ENCODE peak calls at places on chromosomes 5 and 9, in seven cellular contexts. R is GM12878, U is A549, V is HepG2, K is HCT116, P is H1, D is K562. C is an unnamed sample.

GRCh38 chr5:140575309-140575708 is 10.7 kb downstream of the SLC35A4 start:
- DNase-seq in U (no peak), R (no peak), K (peak), P (no peak), D (peak), V (peak), C (peak)

GRCh38 chr5:120567066-120567465 is 103.0 kb downstream of the PRR16 start:
- DNase-seq in U (no peak), K (no peak), D (no peak), P (no peak), V (no peak), R (no peak), C (no peak)

GRCh38 chr9:135077497-135078200 is 9.8 kb upstream of the OLFM1 start:
- DNase-seq in V (no peak), K (no peak), P (peak), D (peak), U (peak), R (no peak), C (peak)

GRCh38 chr9:110440161-110440560 is 102.5 kb upstream of the TXNDC8 start:
- DNase-seq in U (no peak), K (no peak), D (no peak), R (no peak), V (no peak), P (no peak), C (no peak)

GRCh38 chr5:124868661-124869060 is 122.2 kb upstream of the ZNF608 start:
- DNase-seq in D (no peak), R (no peak), K (no peak), V (no peak), U (no peak), P (no peak), C (no peak)

GRCh38 chr5:167982-168660 is 23.2 kb upstream of the LRRC14B start:
- DNase-seq in U (no peak), K (no peak), V (no peak), P (no peak), D (no peak), R (no peak), C (no peak)

GRCh38 chr5:32304622-32305021 is 8.1 kb downstream of the MTMR12 start:
- DNase-seq in R (no peak), K (no peak), D (no peak), P (no peak), U (no peak), V (no peak), C (peak)

GRCh38 chr5:35458824-35459207 is 158.8 kb upstream of the SPEF2 start:
- DNase-seq in R (no peak), P (no peak), D (no peak), U (no peak), V (no peak), K (no peak), C (no peak)

GRCh38 chr5:134141346-134142050 is 27.0 kb downstream of the TCF7 start:
- DNase-seq in U (no peak), R (no peak), P (peak), D (no peak), K (no peak), V (no peak), C (no peak)

GRCh38 chr9:10479172-10479571 is 133.6 kb downstream of the PTPRD start:
- DNase-seq in P (no peak), K (no peak), U (no peak), V (peak), R (no peak), D (no peak), C (peak)

GRCh38 chr9:110148384-110148783 is 59.6 kb downstream of the C9orf152 start:
- DNase-seq in R (no peak), P (no peak), D (no peak), K (no peak), U (no peak), V (no peak), C (no peak)

GRCh38 chr5:104659497-104659896 is 1096.9 kb upstream of the NUDT12 start:
- DNase-seq in D (no peak), V (no peak), K (no peak), R (no peak), P (no peak), U (no peak), C (no peak)

GRCh38 chr9:33143241-33143642 is 23.9 kb downstream of the B4GALT1 start:
- DNase-seq in U (no peak), P (no peak), K (no peak), R (no peak), V (peak), D (no peak), C (peak)

GRCh38 chr9:17742065-17742464 is 163.2 kb downstream of the SH3GL2 start:
- DNase-seq in R (no peak), V (no peak), U (no peak), D (no peak), K (no peak), P (no peak), C (no peak)

GRCh38 chr5:176596689-176597416 is 13.1 kb downstream of the GPRIN1 start:
- DNase-seq in D (no peak), K (no peak), P (peak), V (no peak), R (no peak), U (no peak), C (peak)

GRCh38 chr5:67677422-67677970 is 480.9 kb upstream of the CD180 start:
- DNase-seq in R (no peak), U (no peak), V (no peak), P (no peak), D (no peak), K (no peak), C (no peak)

GRCh38 chr5:141319699-141320098 is 885 bp downstream of the TAF7 start:
- DNase-seq in D (no peak), V (no peak), R (no peak), U (no peak), P (no peak), K (no peak), C (no peak)

GRCh38 chr5:134465856-134466240 is 54.2 kb upstream of the CDKN2AIPNL start:
- DNase-seq in R (no peak), U (peak), D (peak), V (peak), K (peak), P (peak), C (peak)

GRCh38 chr5:73448451-73449136 is at the start of gene FOXD1:
- DNase-seq in U (peak), R (no peak), P (peak), K (peak), D (peak), V (peak), C (peak)
- TF ChIP-seq POLR2A in U (peak), R (peak), P (no peak), K (peak), D (no peak), V (no peak), C (no peak)

GRCh38 chr9:107213080-107213479 is 70.0 kb upstream of the RAD23B start:
- DNase-seq in P (no peak), K (no peak), V (peak), U (no peak), R (no peak), D (no peak), C (no peak)

GRCh38 chr9:107212613-107213012 is 70.5 kb upstream of the RAD23B start:
- DNase-seq in P (no peak), V (peak), K (no peak), U (no peak), D (no peak), R (no peak), C (no peak)

GRCh38 chr9:107211331-107211730 is 71.7 kb upstream of the RAD23B start:
- DNase-seq in D (no peak), U (no peak), P (no peak), K (no peak), R (no peak), V (no peak), C (no peak)

GRCh38 chr9:107208121-107208520 is 75.0 kb upstream of the RAD23B start:
- DNase-seq in U (no peak), D (no peak), V (no peak), K (no peak), P (no peak), R (no peak), C (no peak)

DNA sequence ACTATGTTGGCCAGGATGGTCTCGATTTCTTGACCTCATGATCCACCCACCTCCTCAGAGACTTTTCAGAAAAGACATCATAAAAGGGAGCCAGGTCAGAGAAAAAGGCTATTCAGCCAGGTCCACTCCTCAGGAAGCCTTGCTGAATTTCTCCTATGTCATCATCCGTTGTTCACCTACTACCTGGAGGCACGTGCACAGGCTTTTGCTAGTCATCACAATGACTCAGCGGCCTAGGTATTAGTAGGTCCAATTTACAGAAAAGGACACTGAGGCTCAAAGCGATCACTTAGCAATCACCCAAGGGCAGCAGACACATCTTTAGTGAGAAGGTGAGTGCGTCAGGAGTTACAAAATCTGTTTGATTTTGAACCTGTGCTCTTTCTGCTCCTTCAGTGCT is 72.3 kb upstream of the RAD23B start:
- DNase-seq in R (no peak), V (no peak), D (no peak), K (peak), P (no peak), U (no peak), C (no peak)
- TF ChIP-seq MAX in R (no peak), V (no peak), D (no peak), K (no peak), P (no peak), U (no peak), C (no peak)

GRCh38 chr5:137847699-137848098 is 20.0 kb upstream of the MYOT start:
- DNase-seq in K (no peak), U (no peak), D (no peak), R (peak), V (no peak), P (no peak), C (no peak)
- TF ChIP-seq POLR2A in K (no peak), U (no peak), D (no peak), R (no peak), V (no peak), P (no peak), C (no peak)

GRCh38 chr5:1820926-1821325 is 19.7 kb downstream of the NDUFS6 start:
- DNase-seq in D (no peak), R (no peak), P (no peak), V (no peak), U (no peak), K (no peak), C (no peak)

GRCh38 chr5:1817261-1818043 is 16.2 kb downstream of the NDUFS6 start:
- DNase-seq in P (no peak), D (no peak), V (no peak), R (no peak), K (no peak), U (no peak), C (no peak)

GRCh38 chr5:1820381-1820780 is 19.2 kb downstream of the NDUFS6 start:
- DNase-seq in R (no peak), P (no peak), V (no peak), K (no peak), U (no peak), D (no peak), C (no peak)

GRCh38 chr5:1819458-1819857 is 18.3 kb downstream of the NDUFS6 start:
- DNase-seq in P (no peak), K (no peak), R (no peak), V (no peak), U (no peak), D (no peak), C (no peak)

DNA sequence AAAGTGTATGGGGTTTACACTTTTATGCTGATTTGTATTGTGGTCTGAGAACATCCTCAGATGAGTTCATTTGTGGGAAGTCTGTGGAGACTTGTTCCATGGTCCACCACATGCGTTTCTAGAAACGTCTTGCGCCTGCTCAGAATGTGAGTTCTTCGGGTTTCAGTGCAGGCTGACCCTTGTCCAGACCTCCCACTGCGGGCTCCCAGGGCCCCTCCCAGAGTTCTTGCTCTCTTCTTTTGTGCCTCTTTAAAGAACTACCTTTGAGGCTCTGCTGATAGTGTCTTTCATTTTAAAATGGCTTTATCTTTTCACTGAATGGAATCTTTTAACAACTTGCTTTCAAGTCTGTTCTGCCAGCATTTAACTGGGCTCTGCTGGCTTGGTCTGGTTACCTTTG is 17.6 kb downstream of the NDUFS6 start:
- DNase-seq in R (no peak), V (no peak), K (no peak), D (no peak), P (no peak), U (no peak), C (no peak)
- TF ChIP-seq MAX in R (no peak), V (no peak), K (no peak), D (no peak), P (no peak), U (no peak), C (no peak)

GRCh38 chr9:93096131-93096802 is at the start of gene CARD19:
- DNase-seq in P (peak), R (no peak), D (no peak), K (no peak), V (no peak), U (peak), C (peak)

GRCh38 chr9:93093449-93094293 is 2.3 kb upstream of the CARD19 start:
- DNase-seq in U (no peak), P (no peak), V (no peak), K (no peak), D (no peak), R (no peak), C (no peak)

GRCh38 chr9:93096811-93097382 is 880 bp downstream of the CARD19 start:
- DNase-seq in K (no peak), R (no peak), V (no peak), P (no peak), U (no peak), D (no peak), C (peak)

GRCh38 chr9:93094294-93095204 is 1.5 kb upstream of the CARD19 start:
- DNase-seq in D (no peak), P (no peak), R (no peak), V (no peak), K (no peak), U (no peak), C (peak)

DNA sequence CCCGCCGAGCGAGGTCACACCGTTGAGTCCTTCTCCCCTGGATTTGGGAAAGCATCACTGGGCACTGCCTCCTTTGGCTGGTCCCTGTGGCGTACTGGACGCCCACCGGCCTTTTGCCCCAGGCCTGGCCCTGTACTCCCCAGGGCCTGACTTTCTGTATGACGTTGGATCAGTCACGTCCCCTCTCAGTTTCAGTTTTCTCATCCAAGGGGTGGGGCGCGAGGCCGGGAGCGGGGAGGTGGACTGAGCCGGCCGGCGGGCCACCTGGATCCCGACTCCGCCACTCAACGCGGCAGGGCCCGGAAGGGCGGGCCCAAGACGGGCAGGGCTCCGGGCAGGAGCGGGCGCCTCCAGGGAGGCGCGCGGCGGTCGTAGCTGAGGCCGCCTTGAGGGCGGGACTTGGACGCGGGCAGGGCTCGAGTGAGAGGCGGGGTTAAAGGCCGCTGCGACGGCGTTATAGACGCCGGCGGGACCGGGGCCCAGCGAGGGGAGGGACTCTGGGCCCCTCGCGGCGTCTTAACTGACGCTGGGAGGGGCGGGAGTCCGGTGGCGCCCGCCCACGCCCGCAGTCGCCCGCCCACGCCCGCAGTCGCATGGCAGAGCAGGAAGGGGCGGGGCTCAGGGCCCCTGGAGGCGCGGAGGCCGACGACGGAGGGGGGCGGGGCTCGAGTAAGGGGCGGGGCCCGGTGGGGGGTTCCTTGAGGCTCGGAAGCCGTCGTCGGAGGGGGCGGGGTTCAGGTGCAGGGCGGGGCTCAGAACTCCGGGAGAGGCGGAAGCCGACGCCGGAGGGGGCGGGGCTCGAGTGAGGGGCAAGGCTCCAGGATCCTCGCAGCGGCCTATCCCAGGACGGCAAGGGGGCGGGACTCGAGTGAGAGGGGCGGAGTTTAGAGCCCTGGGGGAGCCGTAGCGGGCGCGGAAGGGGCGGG is 549 bp upstream of the CARD19 start:
- DNase-seq in U (peak), D (peak), K (peak), V (peak), R (peak), P (peak), C (peak)
- TF ChIP-seq POLR2A in U (peak), D (peak), K (peak), V (peak), R (peak), P (no peak), C (peak)

GRCh38 chr9:69871143-69871834 is 50.7 kb downstream of the CFAP95 start:
- DNase-seq in U (no peak), V (no peak), P (no peak), K (no peak), R (no peak), D (no peak), C (no peak)
- TF ChIP-seq MAX in U (no peak), V (no peak), P (no peak), K (no peak), R (no peak), D (no peak), C (no peak)

GRCh38 chr9:109119439-109120203 is at the start of gene TMEM245:
- DNase-seq in R (peak), D (peak), P (peak), K (peak), U (peak), V (peak), C (peak)
- TF ChIP-seq POLR2A in R (peak), D (no peak), P (peak), K (peak), U (peak), V (peak), C (peak)

GRCh38 chr5:168658394-168658793 is 79.2 kb upstream of the PANK3 start:
- DNase-seq in V (no peak), R (no peak), K (no peak), D (no peak), P (no peak), U (no peak), C (no peak)

GRCh38 chr5:168654225-168654624 is 75.1 kb upstream of the PANK3 start:
- DNase-seq in D (no peak), K (no peak), V (no peak), R (no peak), U (no peak), P (no peak), C (no peak)

GRCh38 chr5:168655316-168655715 is 76.1 kb upstream of the PANK3 start:
- DNase-seq in V (no peak), K (no peak), D (no peak), P (no peak), U (no peak), R (no peak), C (no peak)

GRCh38 chr5:168659286-168659847 is 80.2 kb upstream of the PANK3 start:
- DNase-seq in K (no peak), V (no peak), D (no peak), U (no peak), R (no peak), P (no peak), C (no peak)

GRCh38 chr5:168656633-168657032 is 77.5 kb upstream of the PANK3 start:
- DNase-seq in P (peak), U (no peak), R (no peak), D (no peak), K (no peak), V (no peak), C (no peak)
- TF ChIP-seq MAX in P (no peak), U (no peak), R (no peak), D (no peak), K (no peak), V (no peak), C (no peak)